ENCODE peak calls at places on chromosomes 16 and 17, in eight cellular contexts. E is AG04450; D is upper lobe of right lung; I is uterus; C is hepatocyte; F is PC-3; T is adipocyte; L is CD8-positive, alpha-beta memory T cell. O is an unnamed sample. For H3K27me3, the result is how much of the 10 kb centered on the place peaks cover.

GRCh38 chr17:78082988-78083387 is 45.6 kb downstream of the TMC6 start:
- DNase-seq in I (no peak), T (no peak), E (no peak), C (no peak), F (no peak), L (no peak), D (no peak), O (no peak)

GRCh38 chr16:19595043-19595767 is 39.7 kb downstream of the VPS35L start:
- DNase-seq in T (no peak), F (peak), C (no peak), L (no peak), D (no peak), E (peak), I (peak), O (no peak)

GRCh38 chr16:10191096-10191495 is 8.9 kb upstream of the GRIN2A start:
- DNase-seq in T (no peak), E (no peak), L (no peak), F (no peak), D (no peak), I (no peak), C (no peak), O (no peak)

GRCh38 chr17:57900991-57901743 is 51.3 kb upstream of the MRPS23 start:
- DNase-seq in T (no peak), F (peak), C (no peak), I (no peak), E (no peak), L (no peak), D (no peak), O (no peak)

GRCh38 chr16:28092721-28093382 is 29.3 kb upstream of the GSG1L start:
- DNase-seq in T (no peak), L (no peak), I (no peak), D (no peak), F (no peak), C (no peak), E (no peak), O (no peak)

GRCh38 chr16:83901101-83901500 is 2.2 kb downstream of the MLYCD start:
- DNase-seq in E (no peak), D (no peak), I (no peak), T (peak), F (no peak), L (no peak), C (no peak), O (no peak)

GRCh38 chr17:68184816-68185436 is 62.9 kb upstream of the AMZ2 start:
- DNase-seq in D (no peak), E (no peak), I (no peak), T (no peak), F (no peak), L (peak), C (no peak), O (peak)

GRCh38 chr16:4103741-4104140 is 12.5 kb downstream of the ADCY9 start:
- DNase-seq in L (no peak), E (no peak), F (no peak), D (no peak), T (no peak), I (no peak), C (no peak), O (no peak)

GRCh38 chr17:44587339-44587738 is 30.1 kb downstream of the FZD2 start:
- DNase-seq in T (peak), C (peak), F (peak), E (peak), L (no peak), D (peak), I (peak), O (no peak)

GRCh38 chr17:76071497-76072148 is 694 bp downstream of the SRP68 start:
- DNase-seq in E (no peak), I (no peak), L (no peak), T (no peak), C (no peak), D (peak), F (no peak), O (no peak)

GRCh38 chr17:77214743-77215142 is 74.0 kb downstream of the SEC14L1 start:
- DNase-seq in I (no peak), F (peak), L (no peak), T (peak), C (peak), D (no peak), E (no peak), O (no peak)

GRCh38 chr17:18025596-18026407 is 13.2 kb downstream of the ATPAF2 start:
- DNase-seq in E (no peak), L (no peak), D (no peak), F (peak), T (no peak), I (no peak), C (no peak), O (no peak)

GRCh38 chr17:74153821-74154430 is 49.6 kb upstream of the RPL38 start:
- DNase-seq in C (no peak), F (no peak), T (no peak), E (no peak), D (peak), I (no peak), L (no peak), O (no peak)

GRCh38 chr17:50972579-50972978 is 106.4 kb upstream of the TOB1 start:
- DNase-seq in F (no peak), T (no peak), D (no peak), L (no peak), E (no peak), C (no peak), I (no peak), O (no peak)

GRCh38 chr16:8376430-8376829 is 213.9 kb downstream of the TMEM114 start:
- DNase-seq in C (no peak), E (no peak), F (no peak), I (no peak), D (no peak), T (no peak), L (no peak), O (no peak)

GRCh38 chr16:57822861-57823260 is 20.6 kb upstream of the KIFC3 start:
- DNase-seq in D (no peak), C (no peak), L (no peak), I (no peak), F (no peak), E (no peak), T (no peak), O (no peak)

GRCh38 chr17:46044286-46044928 is 45.4 kb downstream of the STH start:
- DNase-seq in L (peak), C (peak), F (peak), D (no peak), E (peak), I (peak), T (peak), O (peak)

GRCh38 chr16:23955088-23955487 is 119.3 kb downstream of the PRKCB start:
- DNase-seq in E (no peak), I (no peak), C (no peak), D (no peak), T (no peak), L (no peak), F (no peak), O (no peak)

GRCh38 chr16:84928679-84929420 is 82.5 kb downstream of the ZDHHC7 start:
- DNase-seq in F (peak), C (peak), I (peak), T (peak), D (no peak), L (no peak), E (no peak), O (no peak)

GRCh38 chr16:648071-648785 is 937 bp upstream of the WDR90 start:
- DNase-seq in D (peak), F (no peak), E (no peak), I (no peak), L (no peak), C (peak), T (peak), O (no peak)

GRCh38 chr17:61453563-61453962 is 1.3 kb downstream of the TBX4 start:
- DNase-seq in F (peak), D (no peak), I (no peak), L (no peak), C (no peak), E (no peak), T (no peak), O (no peak)

GRCh38 chr17:82351254-82351712 is 7.8 kb upstream of the TEX19 start:
- DNase-seq in C (no peak), F (no peak), T (no peak), D (no peak), I (no peak), E (no peak), L (no peak), O (no peak)

GRCh38 chr16:89467382-89467781 is 23.0 kb downstream of the ANKRD11 start:
- DNase-seq in L (no peak), F (no peak), I (no peak), D (no peak), E (no peak), C (no peak), T (no peak), O (no peak)

GRCh38 chr16:10317425-10318001 is 68.3 kb upstream of the ATF7IP2 start:
- DNase-seq in D (no peak), E (no peak), T (no peak), I (no peak), L (no peak), C (no peak), F (no peak), O (no peak)

GRCh38 chr16:1991135-1991551 is 1.4 kb downstream of the SYNGR3 start:
- DNase-seq in D (no peak), T (no peak), C (no peak), F (no peak), E (no peak), L (peak), I (no peak), O (no peak)

GRCh38 chr16:81261049-81261648 is 22.7 kb downstream of the BCO1 start:
- DNase-seq in E (no peak), C (no peak), I (no peak), F (peak), L (peak), T (peak), D (no peak), O (no peak)

GRCh38 chr16:64339052-64339770 is 782.7 kb downstream of the CDH11 start:
- DNase-seq in T (no peak), L (no peak), F (peak), C (no peak), I (no peak), E (peak), D (no peak), O (no peak)

GRCh38 chr17:75739801-75740200 is 18.5 kb downstream of the ITGB4 start:
- DNase-seq in L (no peak), T (no peak), E (no peak), I (no peak), F (no peak), C (no peak), D (no peak), O (no peak)

GRCh38 chr16:83948914-83949723 is 3.9 kb upstream of the OSGIN1 start:
- DNase-seq in D (no peak), F (no peak), I (no peak), L (no peak), E (no peak), T (no peak), C (no peak), O (no peak)

GRCh38 chr16:88428616-88429386 is 24.3 kb upstream of the ZFPM1 start:
- DNase-seq in I (no peak), C (no peak), E (no peak), L (no peak), F (no peak), T (no peak), D (no peak), O (no peak)

GRCh38 chr16:88429387-88430184 is 23.5 kb upstream of the ZFPM1 start:
- DNase-seq in F (no peak), D (no peak), L (no peak), I (no peak), C (no peak), T (no peak), E (no peak), O (no peak)

GRCh38 chr16:88431651-88432050 is 21.4 kb upstream of the ZFPM1 start:
- DNase-seq in D (no peak), F (no peak), L (no peak), I (no peak), C (no peak), E (no peak), T (no peak), O (no peak)

GRCh38 chr16:88430524-88431446 is 22.3 kb upstream of the ZFPM1 start:
- DNase-seq in T (no peak), I (no peak), C (no peak), F (no peak), E (no peak), L (no peak), D (no peak), O (peak)

DNA sequence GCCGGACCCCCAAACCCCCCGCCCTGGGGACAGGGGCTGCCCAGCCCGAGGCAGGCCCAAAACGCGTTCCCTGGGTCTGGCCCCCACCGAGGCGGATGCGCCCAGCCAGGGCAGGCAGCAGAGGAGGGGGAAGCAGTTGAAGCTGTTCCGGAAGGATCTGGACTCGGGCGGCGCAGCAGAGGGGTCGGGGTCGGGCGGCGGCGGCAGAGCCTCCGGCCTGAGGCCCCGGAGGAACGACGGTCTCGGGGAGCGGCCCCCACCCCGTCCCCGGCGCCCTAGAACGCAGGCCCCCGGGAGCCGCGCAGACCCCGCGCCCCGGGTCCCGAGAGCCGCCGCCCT is 22.9 kb upstream of the ZFPM1 start:
- DNase-seq in L (no peak), D (no peak), I (no peak), E (no peak), C (no peak), F (no peak), T (no peak), O (no peak)
- H3K27me3 ChIP-seq in L (under half), D (under half), I (under half), E (under half), C (under half), F (under half), T (under half), O (under half)

DNA sequence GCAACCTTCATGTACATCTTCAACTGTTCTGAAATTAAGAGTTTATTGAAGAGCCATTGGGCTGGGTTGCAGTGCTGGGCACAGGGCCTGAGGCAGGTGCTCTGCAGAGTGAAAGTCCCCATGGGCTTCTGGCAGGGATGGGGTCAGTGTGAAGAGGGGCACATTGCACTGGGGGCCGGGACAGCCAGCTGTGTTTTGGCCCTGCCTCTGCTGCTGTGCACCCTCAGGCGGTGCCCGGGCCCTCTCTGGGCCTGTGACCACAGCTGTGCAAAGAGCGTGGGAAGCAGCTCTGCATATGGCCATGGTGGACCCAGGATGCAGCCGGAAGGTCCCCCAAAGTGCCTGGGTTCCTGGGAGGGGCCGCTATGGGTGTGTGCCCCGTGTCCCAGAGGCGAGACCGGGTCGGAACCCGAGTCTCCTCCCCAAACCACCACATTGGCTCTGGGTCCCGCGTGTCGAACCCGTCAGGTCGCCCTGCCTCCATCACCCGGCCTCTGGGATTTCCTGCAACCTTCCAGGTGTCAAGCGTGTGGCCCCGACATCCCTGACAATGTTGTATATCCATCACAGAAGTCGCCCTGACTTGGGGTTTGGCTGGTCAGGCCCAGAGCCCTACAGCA is 38.2 kb upstream of the ZNF469 start:
- DNase-seq in I (no peak), C (no peak), F (no peak), E (no peak), T (no peak), D (no peak), L (no peak), O (no peak)
- H3K27me3 ChIP-seq in I (under half), C (under half), F (under half), E (under half), T (under half), D (under half), L (under half), O (under half)

GRCh38 chr16:86565181-86565631 is 1.4 kb upstream of the FOXC2 start:
- DNase-seq in I (no peak), D (no peak), L (no peak), C (no peak), E (no peak), T (no peak), F (no peak), O (no peak)

GRCh38 chr16:86565644-86566511 is 751 bp upstream of the FOXC2 start:
- DNase-seq in C (no peak), I (no peak), D (no peak), E (no peak), T (no peak), F (no peak), L (no peak), O (no peak)

GRCh38 chr16:86566601-86566965 is at the start of gene FOXC2:
- DNase-seq in I (peak), E (peak), C (peak), D (peak), F (no peak), L (peak), T (peak), O (no peak)

GRCh38 chr16:86562356-86562755 is 4.3 kb upstream of the FOXC2 start:
- DNase-seq in T (no peak), E (no peak), L (no peak), C (no peak), I (no peak), D (no peak), F (no peak), O (no peak)

DNA sequence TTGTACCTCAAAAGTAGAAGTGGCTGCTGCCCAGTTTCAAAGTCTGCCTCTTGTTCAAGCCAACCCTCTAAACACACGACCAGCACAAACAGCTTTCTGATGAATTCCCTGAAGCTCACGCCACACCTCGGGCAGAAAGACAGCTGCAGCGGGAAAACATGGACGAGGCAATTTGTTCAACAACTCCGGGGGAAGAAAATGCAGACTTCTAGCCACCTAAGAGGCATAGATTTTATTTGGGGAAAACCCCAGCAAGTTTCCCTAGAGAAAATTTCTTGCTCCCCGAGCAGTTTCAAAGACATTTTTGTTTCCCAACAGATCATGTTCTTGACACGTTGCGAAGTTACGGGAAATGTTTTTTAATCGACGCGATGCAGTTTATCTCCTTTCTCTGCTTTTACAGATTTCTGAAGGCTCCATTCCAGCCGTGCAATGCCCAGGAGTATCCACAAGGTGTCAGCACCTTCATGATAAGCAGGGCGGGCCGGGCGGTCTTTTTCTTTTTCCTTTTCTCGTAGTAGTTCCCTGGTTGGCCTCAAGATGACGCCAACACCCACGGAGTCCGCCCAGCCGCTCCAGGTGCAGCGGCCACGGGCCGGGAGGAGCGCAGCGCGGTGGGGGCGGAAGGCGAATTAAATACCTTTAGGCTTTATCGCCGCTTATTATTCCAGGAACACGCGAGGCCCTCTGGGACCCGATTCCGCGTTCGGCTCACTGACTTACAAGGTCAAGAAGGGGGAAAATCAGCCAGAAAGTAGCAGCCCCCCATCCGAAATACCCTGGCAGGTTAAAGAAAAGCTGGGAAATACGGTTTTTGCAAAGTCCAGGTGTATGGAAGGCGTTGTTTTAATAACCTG is 2.9 kb upstream of the FOXC2 start:
- DNase-seq in T (peak), I (peak), C (peak), E (peak), D (peak), L (peak), F (peak), O (peak)
- H3K27me3 ChIP-seq in T (under half), I (under half), C (under half), E (under half), D (half or more), L (under half), F (under half), O (under half)

GRCh38 chr16:87675111-87675510 is 72.8 kb downstream of the JPH3 start:
- DNase-seq in D (no peak), L (no peak), T (no peak), F (no peak), C (no peak), E (no peak), I (no peak), O (no peak)
- H3K27me3 ChIP-seq in D (under half), L (under half), T (under half), F (under half), C (under half), E (under half), I (under half), O (under half)

DNA sequence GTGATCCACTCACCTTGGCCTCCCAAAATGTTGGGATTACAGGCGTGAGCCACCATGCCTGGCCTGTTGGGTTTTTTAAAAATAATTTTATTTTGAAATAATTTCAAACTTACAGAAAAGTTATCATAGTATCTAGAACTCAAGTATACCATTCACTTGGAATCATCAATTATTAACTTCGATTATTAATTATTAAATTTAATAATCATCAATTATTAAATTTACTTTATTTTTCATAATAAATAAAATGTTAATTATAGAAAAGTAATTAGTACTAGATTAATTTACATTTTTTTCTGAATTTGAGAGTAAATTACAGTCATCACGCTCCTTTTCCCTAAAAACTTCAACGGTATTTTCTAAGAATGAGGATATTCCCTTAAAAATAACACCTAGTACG is 13.7 kb upstream of the SKAP1 start:
- DNase-seq in C (no peak), F (no peak), T (no peak), E (no peak), I (no peak), L (no peak), D (no peak), O (no peak)
- H3K27me3 ChIP-seq in C (under half), F (under half), T (under half), E (under half), I (under half), L (under half), D (under half), O (under half)

O was measured in CD8-positive, alpha-beta T cell.